ENCODE peak calls at places on chromosomes 11 and 22, in seven cellular contexts. L is RCC 7860; H is mammary epithelial cell; F is amygdala; S is AG04449; U is NCI-H460; X is effector memory CD8-positive, alpha-beta T cell. D is an unnamed sample.

GRCh38 chr11:119332111-119332765 is 2.1 kb upstream of the RNF26 start:
- DNase-seq in X (no peak), U (no peak), H (no peak), S (no peak), F (no peak), L (no peak), D (no peak)

GRCh38 chr11:128551641-128552335 is 35.6 kb downstream of the ETS1 start:
- DNase-seq in H (no peak), F (no peak), U (no peak), S (no peak), X (peak; percentile 52), L (no peak), D (no peak)

GRCh38 chr22:49976439-49977175 is 16.0 kb downstream of the PIM3 start:
- DNase-seq in X (no peak), H (no peak), S (no peak), L (no peak), U (no peak), F (no peak), D (no peak)

GRCh38 chr11:102223859-102224258 is 93.4 kb upstream of the BIRC3 start:
- DNase-seq in L (no peak), X (no peak), S (no peak), H (peak; percentile 97), U (no peak), F (no peak), D (no peak)

GRCh38 chr11:74022541-74022940 is 13.7 kb upstream of the UCP3 start:
- DNase-seq in U (no peak), S (no peak), L (no peak), F (no peak), X (no peak), H (no peak), D (no peak)

GRCh38 chr11:68855205-68855978 is 13.7 kb upstream of the CPT1A start:
- DNase-seq in U (no peak), X (no peak), H (no peak), F (no peak), S (no peak), L (no peak), D (peak; percentile 48)

GRCh38 chr22:27749597-27750225 is 51.8 kb downstream of the MN1 start:
- DNase-seq in U (no peak), L (no peak), H (peak; percentile 29), F (no peak), S (no peak), X (no peak), D (no peak)

GRCh38 chr22:41092847-41093371 is 517 bp downstream of the EP300 start:
- DNase-seq in F (no peak), U (peak; percentile 22), H (peak; percentile 44), S (no peak), L (no peak), X (no peak), D (peak; percentile 24)

GRCh38 chr11:31817054-31817620 is 6.0 kb upstream of the PAX6 start:
- DNase-seq in U (no peak), S (no peak), H (peak; percentile 17), F (no peak), L (no peak), X (no peak), D (peak; percentile 20)

GRCh38 chr11:118448294-118448693 is 12.0 kb downstream of the KMT2A start:
- DNase-seq in L (no peak), H (peak; percentile 33), U (no peak), S (no peak), X (no peak), F (no peak), D (no peak)

GRCh38 chr22:32745251-32745995 is 56.1 kb upstream of the TIMP3 start:
- DNase-seq in U (no peak), S (no peak), X (no peak), H (peak; percentile 73), F (no peak), L (no peak), D (peak; percentile 84)

GRCh38 chr11:14620027-14620511 is 23.5 kb upstream of the PDE3B start:
- DNase-seq in X (no peak), S (no peak), H (no peak), U (no peak), F (no peak), L (no peak), D (no peak)

GRCh38 chr11:66339163-66339675 is 3.0 kb upstream of the RIN1 start:
- DNase-seq in H (peak; percentile 97), X (no peak), L (no peak), U (no peak), F (no peak), S (no peak), D (peak; percentile 87)

GRCh38 chr11:67262731-67263675 is 3.3 kb upstream of the GRK2 start:
- DNase-seq in X (peak; percentile 69), U (no peak), F (peak; percentile 22), L (peak; percentile 65), H (peak; percentile 81), S (no peak), D (peak; percentile 83)

GRCh38 chr22:19970479-19971275 is 29.1 kb upstream of the TXNRD2 start:
- DNase-seq in S (no peak), H (no peak), X (peak; percentile 85), L (peak; percentile 21), U (peak; percentile 36), F (no peak), D (peak; percentile 37)

GRCh38 chr11:126969865-126970479 is 30.6 kb downstream of the KIRREL3 start:
- DNase-seq in U (no peak), S (no peak), X (no peak), H (peak; percentile 66), L (peak; percentile 53), F (no peak), D (peak; percentile 64)

GRCh38 chr22:17576475-17576874 is 13.2 kb downstream of the SLC25A18 start:
- DNase-seq in L (peak; percentile 74), U (peak; percentile 93), H (peak; percentile 99), S (peak; percentile 82), F (no peak), X (no peak), D (peak; percentile 98)

GRCh38 chr22:27099896-27100295 is 442.5 kb downstream of the MIAT start:
- DNase-seq in F (no peak), X (no peak), S (no peak), L (no peak), H (no peak), U (no peak), D (no peak)

GRCh38 chr11:35932121-35932520 is 11.7 kb upstream of the LDLRAD3 start:
- DNase-seq in S (no peak), U (no peak), X (no peak), F (no peak), H (no peak), L (no peak), D (no peak)

GRCh38 chr11:121630041-121630440 is 177.3 kb upstream of the SORL1-AS1 start:
- DNase-seq in F (no peak), H (peak; percentile 49), S (peak; percentile 75), X (no peak), U (no peak), L (no peak), D (peak; percentile 81)

GRCh38 chr11:14414470-14415461 is 55.8 kb upstream of the RRAS2 start:
- DNase-seq in H (no peak), U (no peak), F (no peak), X (peak; percentile 69), L (peak; percentile 72), S (no peak), D (peak; percentile 70)

GRCh38 chr22:50039669-50040458 is 18.2 kb downstream of the TTLL8 start:
- DNase-seq in H (no peak), U (no peak), F (no peak), X (no peak), S (no peak), L (no peak), D (no peak)

GRCh38 chr11:65415499-65416340 is 6.9 kb upstream of the NEAT1 start:
- DNase-seq in U (no peak), S (no peak), L (no peak), H (no peak), X (no peak), F (no peak), D (no peak)

GRCh38 chr22:29121124-29121523 is 48.3 kb downstream of the KREMEN1 start:
- DNase-seq in F (no peak), X (no peak), S (no peak), U (no peak), H (no peak), L (no peak), D (no peak)

GRCh38 chr11:18479063-18479462 is 23.4 kb downstream of the LDHAL6A start:
- DNase-seq in H (no peak), U (no peak), F (no peak), L (no peak), X (no peak), S (no peak), D (no peak)